ENCODE peak calls at places on chromosomes 7 and 10, in eight cellular contexts. K is right atrium auricular region; J is Caki2; B is AG20443; L is MCF 10A; I is activated naive CD8-positive, alpha-beta T cell treated with anti-CD3 and anti-CD28 coated beads, Interleukin-2, amount 10 ng/mL, durations not matched to agents 7 days and 5 days; N is stimulated activated CD8-positive, alpha-beta memory T cell treated with anti-CD3 and anti-CD28 coated beads, Interleukin-2, amount 100 ng/mL, for 1 hour; C is heart right ventricle. M is an unnamed sample.

GRCh38 chr10:126352446-126352845 is 35.8 kb downstream of the ADAM12 start:
- DNase-seq in K (no peak), N (no peak), I (no peak), J (no peak), C (no peak), L (no peak), B (no peak), M (no peak)

GRCh38 chr7:42192851-42193456 is 44.1 kb downstream of the GLI3 start:
- DNase-seq in I (no peak), L (peak; percentile 53), N (no peak), K (no peak), C (no peak), B (no peak), J (no peak), M (no peak)

GRCh38 chr7:135562720-135563119 is 5.0 kb downstream of the NUP205 start:
- DNase-seq in L (no peak), I (no peak), N (no peak), J (no peak), K (no peak), B (no peak), C (no peak), M (no peak)

GRCh38 chr7:94375713-94376112 is 19.0 kb upstream of the COL1A2 start:
- DNase-seq in J (no peak), B (peak; percentile 71), K (no peak), L (peak; percentile 82), C (peak; percentile 58), N (no peak), I (no peak), M (no peak)

GRCh38 chr7:143462045-143462444 is 15.6 kb upstream of the TAS2R41 start:
- DNase-seq in K (no peak), I (no peak), C (no peak), N (no peak), L (no peak), B (no peak), J (no peak), M (no peak)

GRCh38 chr10:116470768-116471415 is 43.2 kb downstream of the PNLIPRP3 start:
- DNase-seq in N (no peak), B (peak; percentile 63), I (no peak), K (no peak), C (no peak), L (peak; percentile 58), J (peak; percentile 28), M (no peak)

GRCh38 chr10:70672165-70672992 is at the start of gene ADAMTS14:
- DNase-seq in J (peak; percentile 43), C (no peak), N (no peak), B (peak; percentile 80), K (no peak), I (peak; percentile 54), L (no peak), M (peak; percentile 96)

GRCh38 chr7:97064972-97065587 is 40.4 kb upstream of the DLX5 start:
- DNase-seq in C (no peak), K (no peak), I (no peak), J (peak; percentile 28), N (no peak), L (peak; percentile 67), B (peak; percentile 68), M (no peak)

GRCh38 chr7:1767524-1767923 is 97.4 kb downstream of the ELFN1 start:
- DNase-seq in N (no peak), K (no peak), I (no peak), C (no peak), B (peak; percentile 32), L (no peak), J (no peak), M (peak; percentile 53)

GRCh38 chr10:6320320-6321010 is 117.7 kb downstream of the PFKFB3 start:
- DNase-seq in N (no peak), C (no peak), K (no peak), J (peak; percentile 24), L (no peak), B (no peak), I (no peak), M (no peak)

GRCh38 chr7:135745702-135746312 is 2.8 kb downstream of the FAM180A start:
- DNase-seq in C (peak; percentile 76), B (peak; percentile 85), J (peak; percentile 58), I (no peak), N (no peak), K (peak; percentile 90), L (peak; percentile 84), M (no peak)

GRCh38 chr7:108406474-108406873 is 49.8 kb downstream of the NRCAM start:
- DNase-seq in J (no peak), I (no peak), N (no peak), K (no peak), L (peak; percentile 54), C (no peak), B (no peak), M (no peak)

GRCh38 chr7:47488205-47488968 is 93.5 kb downstream of the TNS3 start:
- DNase-seq in N (no peak), I (no peak), J (no peak), C (no peak), L (no peak), K (no peak), B (no peak), M (no peak)

GRCh38 chr7:107387077-107387476 is 82.8 kb upstream of the GPR22 start:
- DNase-seq in N (no peak), C (peak; percentile 36), J (no peak), K (no peak), L (no peak), B (no peak), I (no peak), M (peak; percentile 22)

GRCh38 chr7:5296627-5297226 is 14.0 kb downstream of the SLC29A4 start:
- DNase-seq in K (no peak), I (peak; percentile 78), J (no peak), N (peak; percentile 61), B (no peak), L (no peak), C (no peak), M (no peak)

GRCh38 chr7:2710256-2710655 is 22.3 kb downstream of the AMZ1 start:
- DNase-seq in J (no peak), C (no peak), N (no peak), L (no peak), K (no peak), I (no peak), B (no peak), M (no peak)

GRCh38 chr10:59678884-59679301 is 30.8 kb downstream of the SLC16A9 start:
- DNase-seq in B (peak; percentile 30), N (no peak), C (no peak), L (no peak), J (peak; percentile 55), I (no peak), K (no peak), M (no peak)

GRCh38 chr10:122163182-122164027 is 107.7 kb upstream of the BTBD16 start:
- DNase-seq in K (no peak), I (peak; percentile 34), N (no peak), L (no peak), J (no peak), C (no peak), B (peak; percentile 65), M (peak; percentile 89)

GRCh38 chr7:121530251-121531174 is 134.4 kb upstream of the FAM3C start:
- DNase-seq in J (peak; percentile 98), C (peak; percentile 6), N (peak; percentile 19), I (peak; percentile 32), L (peak; percentile 95), K (peak; percentile 59), B (peak; percentile 79), M (peak; percentile 65)

GRCh38 chr7:112495820-112496462 is 15.2 kb downstream of the LSMEM1 start:
- DNase-seq in B (peak; percentile 60), I (no peak), J (peak; percentile 58), L (peak; percentile 77), C (peak; percentile 52), K (no peak), N (peak; percentile 2), M (no peak)

GRCh38 chr10:61812052-61812721 is 89.3 kb upstream of the ARID5B start:
- DNase-seq in J (no peak), N (no peak), I (no peak), L (no peak), C (no peak), K (no peak), B (no peak), M (no peak)

GRCh38 chr10:59625842-59626522 is 83.7 kb downstream of the SLC16A9 start:
- DNase-seq in L (peak; percentile 66), B (peak; percentile 84), C (peak; percentile 36), K (peak; percentile 66), J (peak; percentile 55), N (peak; percentile 6), I (no peak), M (peak; percentile 79)

GRCh38 chr10:119770928-119771327 is 45.1 kb downstream of the INPP5F start:
- DNase-seq in L (peak; percentile 55), B (no peak), K (no peak), N (no peak), I (no peak), J (no peak), C (no peak), M (no peak)

GRCh38 chr7:101673951-101674350 is 44.9 kb upstream of the MYL10 start:
- DNase-seq in C (no peak), I (no peak), N (no peak), J (no peak), B (no peak), K (no peak), L (peak; percentile 60), M (no peak)

GRCh38 chr10:35005868-35006267 is 84.3 kb downstream of the CUL2 start:
- DNase-seq in J (peak; percentile 66), K (no peak), B (peak; percentile 86), N (no peak), I (no peak), C (no peak), L (peak; percentile 98), M (peak; percentile 64)

GRCh38 chr7:44471436-44471835 is 19.0 kb downstream of the NUDCD3 start:
- DNase-seq in N (no peak), C (no peak), K (no peak), L (no peak), J (no peak), B (no peak), I (no peak), M (no peak)

GRCh38 chr10:132696204-132696603 is 89.7 kb downstream of the NKX6-2 start:
- DNase-seq in I (no peak), K (no peak), L (no peak), N (no peak), B (no peak), J (no peak), C (no peak), M (peak; percentile 55)

GRCh38 chr10:15043674-15044073 is at the start of gene OLAH:
- DNase-seq in J (no peak), I (no peak), B (no peak), L (peak; percentile 27), C (no peak), K (no peak), N (no peak), M (no peak)

GRCh38 chr7:22125436-22125835 is 179.7 kb upstream of the CDCA7L start:
- DNase-seq in K (no peak), B (no peak), L (no peak), J (no peak), N (no peak), I (no peak), C (no peak), M (no peak)

GRCh38 chr10:14904316-14904732 is 25.7 kb downstream of the SUV39H2 start:
- DNase-seq in B (peak; percentile 43), C (no peak), J (no peak), K (no peak), L (peak; percentile 39), I (no peak), N (no peak), M (no peak)

GRCh38 chr7:21426286-21426957 is 1.5 kb upstream of the SP4 start:
- DNase-seq in K (no peak), N (no peak), I (no peak), B (no peak), C (peak; percentile 7), L (peak; percentile 53), J (no peak), M (peak; percentile 62)

GRCh38 chr7:137882261-137882668 is 35.5 kb upstream of the DGKI start:
- DNase-seq in N (no peak), I (no peak), L (peak; percentile 98), C (no peak), B (peak; percentile 93), J (peak; percentile 78), K (no peak), M (peak; percentile 95)